ENCODE peak calls at places on chromosomes 2 and 18, in nine cellular contexts. One of them, this sample, is unnamed.

GRCh38 chr2:162106146-162106551 is 32.1 kb upstream of the DPP4 start:
- DNase-seq in activated naive CD4-positive, alpha-beta T cell: no peak
- DNase-seq in ACHN: no peak
- DNase-seq in central memory CD8-positive, alpha-beta T cell: no peak
- DNase-seq in ELF-1: no peak
- DNase-seq in endothelial cell: no peak
- DNase-seq in effector memory CD4-positive, alpha-beta T cell: no peak
- DNase-seq in DMS 273 treated with DMSO at 0.1 percent for 48 hours: no peak
- DNase-seq in AG04450: no peak
- DNase-seq in this sample: no peak

GRCh38 chr2:159903404-159904126 is 105.6 kb upstream of the CD302 start:
- DNase-seq in activated naive CD4-positive, alpha-beta T cell: peak; percentile 11
- DNase-seq in ACHN: peak; percentile 75
- DNase-seq in central memory CD8-positive, alpha-beta T cell: peak; percentile 46
- DNase-seq in ELF-1: no peak
- DNase-seq in endothelial cell: no peak
- DNase-seq in effector memory CD4-positive, alpha-beta T cell: peak; percentile 41
- DNase-seq in DMS 273 treated with DMSO at 0.1 percent for 48 hours: no peak
- DNase-seq in AG04450: no peak
- DNase-seq in this sample: no peak

GRCh38 chr2:74567862-74568261 is 13.3 kb downstream of the DOK1 start:
- DNase-seq in activated naive CD4-positive, alpha-beta T cell: no peak
- DNase-seq in ACHN: no peak
- DNase-seq in central memory CD8-positive, alpha-beta T cell: no peak
- DNase-seq in ELF-1: no peak
- DNase-seq in endothelial cell: no peak
- DNase-seq in effector memory CD4-positive, alpha-beta T cell: no peak
- DNase-seq in DMS 273 treated with DMSO at 0.1 percent for 48 hours: no peak
- DNase-seq in AG04450: no peak
- DNase-seq in this sample: peak; percentile 77

GRCh38 chr2:74530239-74531161 is 767 bp downstream of the HTRA2 start:
- DNase-seq in activated naive CD4-positive, alpha-beta T cell: no peak
- DNase-seq in ACHN: peak; percentile 17
- DNase-seq in central memory CD8-positive, alpha-beta T cell: no peak
- DNase-seq in ELF-1: peak; percentile 49
- DNase-seq in endothelial cell: peak; percentile 29
- DNase-seq in effector memory CD4-positive, alpha-beta T cell: peak; percentile 44
- DNase-seq in DMS 273 treated with DMSO at 0.1 percent for 48 hours: peak; percentile 35
- DNase-seq in AG04450: no peak
- DNase-seq in this sample: no peak

GRCh38 chr18:3383381-3383915 is 66.5 kb upstream of the TGIF1 start:
- DNase-seq in activated naive CD4-positive, alpha-beta T cell: no peak
- DNase-seq in ACHN: no peak
- DNase-seq in central memory CD8-positive, alpha-beta T cell: no peak
- DNase-seq in ELF-1: peak; percentile 71
- DNase-seq in endothelial cell: no peak
- DNase-seq in effector memory CD4-positive, alpha-beta T cell: no peak
- DNase-seq in DMS 273 treated with DMSO at 0.1 percent for 48 hours: no peak
- DNase-seq in AG04450: no peak
- DNase-seq in this sample: no peak

GRCh38 chr2:111168528-111168929 is 47.8 kb downstream of the BCL2L11 start:
- DNase-seq in activated naive CD4-positive, alpha-beta T cell: no peak
- DNase-seq in ACHN: peak; percentile 64
- DNase-seq in central memory CD8-positive, alpha-beta T cell: no peak
- DNase-seq in ELF-1: no peak
- DNase-seq in endothelial cell: no peak
- DNase-seq in effector memory CD4-positive, alpha-beta T cell: no peak
- DNase-seq in DMS 273 treated with DMSO at 0.1 percent for 48 hours: no peak
- DNase-seq in AG04450: peak; percentile 44
- DNase-seq in this sample: peak; percentile 53

GRCh38 chr2:149703281-149703680 is 115.7 kb upstream of the MMADHC start:
- DNase-seq in activated naive CD4-positive, alpha-beta T cell: no peak
- DNase-seq in ACHN: no peak
- DNase-seq in central memory CD8-positive, alpha-beta T cell: no peak
- DNase-seq in ELF-1: no peak
- DNase-seq in endothelial cell: no peak
- DNase-seq in effector memory CD4-positive, alpha-beta T cell: no peak
- DNase-seq in DMS 273 treated with DMSO at 0.1 percent for 48 hours: no peak
- DNase-seq in AG04450: no peak
- DNase-seq in this sample: no peak

GRCh38 chr18:52395146-52395852 is 55.3 kb downstream of the DCC start:
- DNase-seq in activated naive CD4-positive, alpha-beta T cell: no peak
- DNase-seq in ACHN: no peak
- DNase-seq in central memory CD8-positive, alpha-beta T cell: no peak
- DNase-seq in ELF-1: no peak
- DNase-seq in endothelial cell: no peak
- DNase-seq in effector memory CD4-positive, alpha-beta T cell: no peak
- DNase-seq in DMS 273 treated with DMSO at 0.1 percent for 48 hours: no peak
- DNase-seq in AG04450: no peak
- DNase-seq in this sample: no peak

GRCh38 chr2:230661072-230661957 is 51.3 kb upstream of the CAB39 start:
- DNase-seq in activated naive CD4-positive, alpha-beta T cell: no peak
- DNase-seq in ACHN: no peak
- DNase-seq in central memory CD8-positive, alpha-beta T cell: no peak
- DNase-seq in ELF-1: no peak
- DNase-seq in endothelial cell: no peak
- DNase-seq in effector memory CD4-positive, alpha-beta T cell: peak; percentile 24
- DNase-seq in DMS 273 treated with DMSO at 0.1 percent for 48 hours: no peak
- DNase-seq in AG04450: no peak
- DNase-seq in this sample: no peak

GRCh38 chr2:218344755-218345417 is 11.8 kb upstream of the CATIP start:
- DNase-seq in activated naive CD4-positive, alpha-beta T cell: no peak
- DNase-seq in ACHN: no peak
- DNase-seq in central memory CD8-positive, alpha-beta T cell: no peak
- DNase-seq in ELF-1: no peak
- DNase-seq in endothelial cell: no peak
- DNase-seq in effector memory CD4-positive, alpha-beta T cell: no peak
- DNase-seq in DMS 273 treated with DMSO at 0.1 percent for 48 hours: no peak
- DNase-seq in AG04450: no peak
- DNase-seq in this sample: no peak

GRCh38 chr2:156826342-156826933 is 390.3 kb downstream of the GPD2 start:
- DNase-seq in activated naive CD4-positive, alpha-beta T cell: no peak
- DNase-seq in ACHN: peak; percentile 4
- DNase-seq in central memory CD8-positive, alpha-beta T cell: no peak
- DNase-seq in ELF-1: no peak
- DNase-seq in endothelial cell: no peak
- DNase-seq in effector memory CD4-positive, alpha-beta T cell: no peak
- DNase-seq in DMS 273 treated with DMSO at 0.1 percent for 48 hours: no peak
- DNase-seq in AG04450: peak; percentile 15
- DNase-seq in this sample: peak; percentile 80

GRCh38 chr2:197498937-197499593 is 575 bp downstream of the HSPD1 start:
- DNase-seq in activated naive CD4-positive, alpha-beta T cell: peak; percentile 38
- DNase-seq in ACHN: peak; percentile 83
- DNase-seq in central memory CD8-positive, alpha-beta T cell: peak; percentile 32
- DNase-seq in ELF-1: peak; percentile 74
- DNase-seq in endothelial cell: peak; percentile 61
- DNase-seq in effector memory CD4-positive, alpha-beta T cell: peak; percentile 16
- DNase-seq in DMS 273 treated with DMSO at 0.1 percent for 48 hours: no peak
- DNase-seq in AG04450: no peak
- DNase-seq in this sample: no peak